ENCODE peak calls at places on chromosome 10, in eight cellular contexts. K is T-helper 2 cell; Q is stimulated activated CD4-positive, alpha-beta T cell treated with anti-CD3 and anti-CD28 coated beads, Interleukin-1b, Interleukin-23, amount 100 ng/mL, for 48 hours; U is HCEC 1CT; P is cardiac fibroblast; F is ascending aorta; X is SK-N-DZ; Y is T47D. G is an unnamed sample.

GRCh38 chr10:33536508-33536907 is 202.0 kb upstream of the NRP1 start:
- DNase-seq in K (no peak), Q (no peak), U (no peak), P (no peak), F (no peak), X (no peak), Y (no peak), G (no peak)

GRCh38 chr10:45454859-45455258 is 80.8 kb downstream of the ALOX5 start:
- DNase-seq in K (no peak), Q (no peak), U (no peak), P (no peak), F (no peak), X (no peak), Y (no peak), G (no peak)

GRCh38 chr10:36412942-36413341 is 712.5 kb upstream of the ANKRD30A start:
- DNase-seq in K (no peak), Q (no peak), U (peak; percentile 7), P (no peak), F (no peak), X (no peak), Y (no peak), G (no peak)

GRCh38 chr10:3622845-3623621 is 162.0 kb downstream of the KLF6 start:
- DNase-seq in K (no peak), Q (peak; percentile 50), U (peak; percentile 62), P (peak; percentile 60), F (no peak), X (no peak), Y (no peak), G (no peak)

GRCh38 chr10:61262486-61263261 is 190.5 kb downstream of the TMEM26 start:
- DNase-seq in K (no peak), Q (no peak), U (peak; percentile 68), P (peak; percentile 40), F (no peak), X (no peak), Y (no peak), G (no peak)

GRCh38 chr10:20616918-20617801 is 280.0 kb downstream of the NEBL start:
- DNase-seq in K (no peak), Q (no peak), U (no peak), P (no peak), F (no peak), X (no peak), Y (no peak), G (no peak)

GRCh38 chr10:114577133-114577532 is 80.9 kb downstream of the ABLIM1 start:
- DNase-seq in K (no peak), Q (no peak), U (peak; percentile 2), P (peak; percentile 73), F (no peak), X (no peak), Y (no peak), G (no peak)

GRCh38 chr10:119362122-119362521 is 154.8 kb downstream of the GRK5 start:
- DNase-seq in K (no peak), Q (no peak), U (no peak), P (no peak), F (no peak), X (no peak), Y (no peak), G (no peak)

GRCh38 chr10:1553951-1554350 is 183.4 kb downstream of the ADARB2 start:
- DNase-seq in K (no peak), Q (no peak), U (no peak), P (no peak), F (no peak), X (no peak), Y (no peak), G (no peak)

GRCh38 chr10:101576229-101576863 is 11.7 kb downstream of the POLL start:
- DNase-seq in K (no peak), Q (no peak), U (no peak), P (peak; percentile 55), F (no peak), X (no peak), Y (no peak), G (peak; percentile 3)

GRCh38 chr10:86958831-86959736 is 685 bp downstream of the SNCG start:
- DNase-seq in K (no peak), Q (no peak), U (peak; percentile 61), P (peak; percentile 77), F (peak; percentile 84), X (no peak), Y (no peak), G (peak; percentile 62)

GRCh38 chr10:85293483-85293882 is 965.1 kb downstream of the CCSER2 start:
- DNase-seq in K (no peak), Q (no peak), U (no peak), P (no peak), F (no peak), X (no peak), Y (no peak), G (no peak)

GRCh38 chr10:133324857-133325260 is 11.8 kb downstream of the CALY start:
- DNase-seq in K (no peak), Q (no peak), U (no peak), P (no peak), F (no peak), X (no peak), Y (no peak), G (no peak)

GRCh38 chr10:50325449-50326188 is 74.3 kb upstream of the ASAH2 start:
- DNase-seq in K (no peak), Q (peak; percentile 10), U (peak; percentile 99), P (peak; percentile 97), F (peak; percentile 91), X (no peak), Y (no peak), G (peak; percentile 75)

GRCh38 chr10:44118500-44118899 is 266.4 kb downstream of the CXCL12 start:
- DNase-seq in K (no peak), Q (no peak), U (no peak), P (no peak), F (no peak), X (no peak), Y (no peak), G (no peak)

GRCh38 chr10:52434734-52435133 is 120.7 kb downstream of the DKK1 start:
- DNase-seq in K (no peak), Q (no peak), U (no peak), P (no peak), F (no peak), X (no peak), Y (no peak), G (no peak)

GRCh38 chr10:111076191-111076681 is 593 bp upstream of the ADRA2A start:
- DNase-seq in K (no peak), Q (peak; percentile 53), U (peak; percentile 47), P (peak; percentile 56), F (no peak), X (peak; percentile 88), Y (peak; percentile 82), G (peak; percentile 49)

GRCh38 chr10:61895898-61896605 is 5.4 kb upstream of the ARID5B start:
- DNase-seq in K (no peak), Q (no peak), U (no peak), P (no peak), F (no peak), X (no peak), Y (no peak), G (no peak)

GRCh38 chr10:72800000-72800740 is 93.4 kb upstream of the OIT3 start:
- DNase-seq in K (no peak), Q (no peak), U (no peak), P (peak; percentile 23), F (no peak), X (no peak), Y (no peak), G (no peak)

GRCh38 chr10:69425513-69426298 is 9.0 kb upstream of the TACR2 start:
- DNase-seq in K (peak; percentile 57), Q (no peak), U (no peak), P (no peak), F (no peak), X (no peak), Y (no peak), G (no peak)

GRCh38 chr10:92822060-92822634 is 26.2 kb upstream of the EXOC6 start:
- DNase-seq in K (no peak), Q (no peak), U (peak; percentile 90), P (peak; percentile 94), F (no peak), X (no peak), Y (no peak), G (no peak)

GRCh38 chr10:113097046-113097415 is 147.0 kb downstream of the TCF7L2 start:
- DNase-seq in K (no peak), Q (no peak), U (no peak), P (no peak), F (no peak), X (no peak), Y (no peak), G (no peak)

GRCh38 chr10:62814901-62815372 is 1.2 kb downstream of the EGR2 start:
- DNase-seq in K (no peak), Q (peak; percentile 21), U (no peak), P (peak; percentile 10), F (no peak), X (no peak), Y (no peak), G (peak; percentile 14)

GRCh38 chr10:119776536-119776935 is 50.7 kb downstream of the INPP5F start:
- DNase-seq in K (no peak), Q (no peak), U (peak; percentile 71), P (peak; percentile 68), F (no peak), X (no peak), Y (no peak), G (no peak)

GRCh38 chr10:60951272-60951724 is 7.3 kb upstream of the RHOBTB1 start:
- DNase-seq in K (no peak), Q (no peak), U (peak; percentile 42), P (no peak), F (no peak), X (no peak), Y (no peak), G (no peak)

GRCh38 chr10:68566955-68567354 is 6.8 kb downstream of the TET1 start:
- DNase-seq in K (no peak), Q (no peak), U (no peak), P (no peak), F (no peak), X (no peak), Y (no peak), G (no peak)

GRCh38 chr10:24820616-24821015 is 96.9 kb upstream of the ARHGAP21 start:
- DNase-seq in K (no peak), Q (no peak), U (no peak), P (peak; percentile 13), F (no peak), X (no peak), Y (no peak), G (no peak)

GRCh38 chr10:109852004-109852717 is 71.2 kb downstream of the XPNPEP1 start:
- DNase-seq in K (peak; percentile 9), Q (peak; percentile 71), U (peak; percentile 65), P (peak; percentile 80), F (peak; percentile 74), X (peak; percentile 76), Y (peak; percentile 34), G (peak; percentile 68)

GRCh38 chr10:32141018-32141807 is 85.0 kb upstream of the KIF5B start:
- DNase-seq in K (no peak), Q (no peak), U (no peak), P (peak; percentile 90), F (no peak), X (no peak), Y (no peak), G (no peak)

GRCh38 chr10:101467286-101467770 is 113.4 kb downstream of the BTRC start:
- DNase-seq in K (peak; percentile 20), Q (peak; percentile 6), U (peak; percentile 81), P (peak; percentile 83), F (no peak), X (peak; percentile 75), Y (peak; percentile 65), G (no peak)

GRCh38 chr10:34655286-34656170 is 159.6 kb downstream of the PARD3 start:
- DNase-seq in K (no peak), Q (no peak), U (peak; percentile 55), P (peak; percentile 88), F (no peak), X (peak; percentile 57), Y (peak; percentile 2), G (no peak)

GRCh38 chr10:106941297-106942034 is 223.0 kb downstream of the SORCS1 start:
- DNase-seq in K (no peak), Q (no peak), U (no peak), P (no peak), F (no peak), X (no peak), Y (no peak), G (no peak)